ENCODE peak calls at places on chromosomes 7 and 10, in four cellular contexts. A is brain microvascular endothelial cell, T is uterus, B is bronchial epithelial cell. U is an unnamed sample.

GRCh38 chr10:133279266-133279960 is 2.7 kb upstream of the ADAM8 start:
- DNase-seq in A (no peak), T (no peak), B (no peak), U (no peak)

GRCh38 chr10:4431114-4431862 is 394.7 kb upstream of the AKR1E2 start:
- DNase-seq in A (peak; percentile 76), T (no peak), B (peak; percentile 5), U (peak; percentile 12)

GRCh38 chr7:82319674-82320118 is 123.9 kb downstream of the CACNA2D1 start:
- DNase-seq in A (peak; percentile 84), T (peak; percentile 69), B (peak; percentile 26), U (peak; percentile 26)

GRCh38 chr10:74244097-74244685 is 93.2 kb downstream of the ADK start:
- DNase-seq in A (no peak), T (no peak), B (peak; percentile 49), U (no peak)

GRCh38 chr7:105336009-105336408 is 52.7 kb downstream of the SRPK2 start:
- DNase-seq in A (no peak), T (no peak), B (peak; percentile 38), U (no peak)

GRCh38 chr10:127612-128432 is 7.4 kb upstream of the ZMYND11 start:
- DNase-seq in A (no peak), T (no peak), B (no peak), U (no peak)

GRCh38 chr7:15703732-15704131 is 17.2 kb upstream of the MEOX2 start:
- DNase-seq in A (no peak), T (no peak), B (peak; percentile 22), U (no peak)

GRCh38 chr7:106038916-106039315 is 73.2 kb downstream of the SYPL1 start:
- DNase-seq in A (no peak), T (no peak), B (no peak), U (no peak)

GRCh38 chr10:7501157-7501556 is 90.3 kb upstream of the SFMBT2 start:
- DNase-seq in A (no peak), T (no peak), B (no peak), U (no peak)

GRCh38 chr7:108372601-108373000 is 83.6 kb downstream of the NRCAM start:
- DNase-seq in A (no peak), T (no peak), B (peak; percentile 14), U (no peak)

GRCh38 chr7:124701955-124702354 is 63.6 kb downstream of the GPR37 start:
- DNase-seq in A (no peak), T (no peak), B (peak; percentile 76), U (no peak)

GRCh38 chr10:116545756-116546155 is at the start of gene PNLIP:
- DNase-seq in A (no peak), T (no peak), B (no peak), U (no peak)

GRCh38 chr7:147759327-147759943 is 831.1 kb upstream of the C7orf33 start:
- DNase-seq in A (no peak), T (no peak), B (no peak), U (no peak)

GRCh38 chr7:94903971-94904370 is 3.4 kb upstream of the PPP1R9A start:
- DNase-seq in A (no peak), T (no peak), B (no peak), U (no peak)

GRCh38 chr10:47238331-47239095 is 61.5 kb upstream of the GDF10 start:
- DNase-seq in A (no peak), T (no peak), B (no peak), U (no peak)

GRCh38 chr7:52017802-52018679 is 701.4 kb upstream of the COBL start:
- DNase-seq in A (no peak), T (no peak), B (no peak), U (no peak)

GRCh38 chr7:52021343-52021742 is 704.7 kb upstream of the COBL start:
- DNase-seq in A (no peak), T (no peak), B (no peak), U (no peak)

GRCh38 chr7:52018680-52019054 is 702.1 kb upstream of the COBL start:
- DNase-seq in A (no peak), T (no peak), B (no peak), U (no peak)
- TF ChIP-seq CTCF in A (no peak), T (no peak), B (no peak), U (no peak)

DNA sequence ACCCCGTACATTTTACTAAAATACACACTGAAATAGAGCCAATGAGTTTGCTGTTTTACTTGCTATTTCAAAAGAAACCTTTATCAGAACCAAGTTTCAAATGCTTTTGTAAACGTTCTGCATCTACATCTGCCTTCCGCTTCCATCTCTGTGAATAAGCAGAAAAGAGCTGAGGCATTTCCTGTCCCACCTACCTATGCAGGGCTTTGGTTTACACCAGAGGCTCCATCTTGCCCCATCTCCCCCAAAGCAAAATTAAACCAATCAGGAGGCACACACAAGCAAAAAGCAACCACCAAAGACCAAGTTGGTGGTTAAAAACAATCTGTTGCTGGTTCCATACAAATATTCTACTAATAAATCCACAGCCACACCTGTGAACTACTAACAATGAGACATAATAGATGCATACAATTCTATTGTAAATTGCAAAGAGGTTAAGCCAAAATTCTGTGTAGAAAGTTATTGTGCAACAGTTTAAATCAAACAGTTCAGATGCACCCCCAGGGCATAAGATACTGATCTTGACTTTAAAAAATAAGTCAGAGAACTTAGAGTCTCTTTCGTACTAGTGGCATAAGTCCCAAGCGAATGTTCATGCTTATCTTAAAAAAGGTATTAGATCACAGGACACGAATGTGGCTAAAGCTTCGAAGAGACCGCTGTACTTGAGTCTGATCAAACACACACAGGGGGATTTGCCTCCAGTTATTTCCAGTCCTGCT is 83.9 kb downstream of the FGFR2 start:
- DNase-seq in A (no peak), T (no peak), B (no peak), U (no peak)
- H3K36me3 ChIP-seq in A (no peaks in the 10 kb centered on the region), T (no peaks in the 10 kb centered on the region), B (peaks cover 2% of the 10 kb centered on the region), U (no peaks in the 10 kb centered on the region)

GRCh38 chr10:52949899-52950298 is 177.3 kb upstream of the MBL2 start:
- DNase-seq in A (no peak), T (no peak), B (no peak), U (no peak)

GRCh38 chr10:52950578-52950977 is 178.0 kb upstream of the MBL2 start:
- DNase-seq in A (no peak), T (no peak), B (no peak), U (no peak)

GRCh38 chr10:52954407-52954806 is 181.8 kb upstream of the MBL2 start:
- DNase-seq in A (no peak), T (no peak), B (peak; percentile 82), U (no peak)

GRCh38 chr10:52952391-52953079 is 180.0 kb upstream of the MBL2 start:
- DNase-seq in A (no peak), T (no peak), B (no peak), U (no peak)

DNA sequence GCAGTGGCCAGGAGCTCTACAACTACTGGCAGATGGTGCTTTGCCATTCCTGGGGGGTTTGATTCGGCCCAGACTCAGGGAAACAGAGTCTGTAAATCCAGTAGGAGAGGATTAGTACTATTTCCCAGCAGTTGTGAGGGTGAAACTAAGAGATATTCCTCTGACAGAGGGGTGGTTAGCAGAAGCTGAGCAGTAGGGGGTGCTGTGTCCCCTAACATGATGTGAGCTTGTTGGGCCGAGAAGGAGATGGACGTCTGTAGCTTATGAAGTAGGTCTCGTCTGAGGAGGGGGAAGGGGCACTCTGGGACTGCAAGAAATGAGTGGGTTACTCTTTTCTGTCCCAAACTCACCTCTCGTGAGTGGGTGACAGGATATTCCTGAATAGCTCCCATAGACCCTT is 179.2 kb upstream of the MBL2 start:
- DNase-seq in A (peak; percentile 18), T (no peak), B (peak; percentile 51), U (no peak)
- TF ChIP-seq CTCF in A (peak; percentile 49), T (no peak), B (peak; percentile 61), U (peak; percentile 51)

GRCh38 chr10:49519717-49520116 is 19.2 kb downstream of the ERCC6 start:
- DNase-seq in A (no peak), T (no peak), B (no peak), U (no peak)
- H3K36me3 ChIP-seq in A (peaks cover 67% of the 10 kb centered on the region), T (no peaks in the 10 kb centered on the region), B (peaks cover 7% of the 10 kb centered on the region), U (no peaks in the 10 kb centered on the region)

GRCh38 chr10:45592432-45592831 is 80.1 kb downstream of the ZFAND4 start:
- DNase-seq in A (no peak), T (no peak), B (no peak), U (no peak)

GRCh38 chr10:45596556-45596955 is 76.0 kb downstream of the ZFAND4 start:
- DNase-seq in A (no peak), T (no peak), B (no peak), U (no peak)

GRCh38 chr10:45593938-45594275 is 78.7 kb downstream of the ZFAND4 start:
- DNase-seq in A (no peak), T (no peak), B (no peak), U (no peak)

GRCh38 chr10:45592926-45593325 is 79.6 kb downstream of the ZFAND4 start:
- DNase-seq in A (no peak), T (no peak), B (no peak), U (no peak)

DNA sequence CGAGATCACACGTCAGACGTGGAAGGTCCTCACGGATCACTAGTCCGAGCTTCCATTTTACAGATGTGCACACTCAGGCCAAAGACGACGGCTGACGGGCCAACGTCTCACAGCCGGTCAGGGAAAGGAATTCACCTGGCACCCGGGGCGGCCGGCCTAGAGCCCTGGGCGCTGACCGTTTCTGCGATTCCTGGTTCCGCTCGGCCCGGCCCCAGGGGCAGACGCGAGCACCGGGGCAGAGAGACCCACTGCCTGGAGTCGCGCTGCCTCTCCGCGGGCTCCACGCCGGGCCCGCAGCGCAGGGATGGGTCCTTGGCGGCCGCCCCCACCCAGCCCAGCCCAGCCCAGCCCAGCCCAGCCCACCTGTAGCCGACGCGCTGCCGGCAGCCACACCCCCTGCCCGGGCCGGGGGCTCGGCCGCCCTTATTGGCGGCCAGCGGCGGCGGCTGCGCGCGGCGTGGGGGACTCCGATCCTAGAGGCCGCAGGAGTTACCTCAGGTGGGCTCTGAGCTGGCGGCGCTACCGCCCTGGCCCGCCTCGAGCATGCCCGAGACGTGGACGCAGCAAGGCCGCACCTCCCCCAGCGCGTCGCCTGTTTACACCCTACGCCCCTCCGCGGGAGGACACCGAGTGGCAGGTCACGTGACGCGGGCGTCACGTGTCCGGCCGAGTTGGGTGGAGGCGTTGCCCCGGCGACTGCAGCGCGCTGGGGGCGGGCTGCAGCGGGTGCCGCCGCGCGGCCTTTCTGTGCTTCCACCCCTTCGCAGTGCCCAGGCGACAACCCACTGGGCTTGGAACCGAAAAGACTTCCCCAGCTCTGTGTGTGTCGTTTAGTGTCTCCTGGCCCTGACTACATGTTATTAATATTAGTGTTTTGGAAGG is 78.1 kb downstream of the ZFAND4 start:
- DNase-seq in A (peak; percentile 71), T (peak; percentile 88), B (peak; percentile 68), U (peak; percentile 59)
- TF ChIP-seq CTCF in A (no peak), T (peak; percentile 19), B (peak; percentile 5), U (no peak)

DNA sequence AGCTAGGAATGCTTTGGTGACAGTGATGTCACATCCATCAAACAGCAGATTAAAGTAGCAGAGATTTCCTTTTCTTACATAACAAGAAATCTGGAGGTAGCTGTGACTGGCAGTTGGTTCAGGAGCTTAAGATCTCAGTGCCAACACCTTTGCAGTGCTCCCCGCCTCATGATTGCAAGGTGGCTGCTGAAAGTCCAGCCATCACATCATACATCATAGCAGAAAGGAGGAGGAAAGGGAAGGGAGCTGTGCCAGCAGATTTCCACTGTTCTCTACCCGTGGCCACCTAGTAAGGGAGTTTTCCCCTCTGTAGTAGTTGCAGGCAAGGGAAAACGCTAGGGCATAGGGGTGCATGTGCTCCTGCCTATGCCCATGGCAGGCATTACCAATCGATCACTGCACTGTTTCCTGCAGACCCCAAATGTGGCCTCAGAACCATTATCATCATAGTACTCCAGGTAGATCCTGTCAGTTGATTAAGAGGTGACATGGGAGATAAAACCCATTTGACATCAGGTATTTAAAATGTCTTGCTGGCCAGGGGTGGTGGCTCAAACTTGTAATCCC is 57.9 kb upstream of the GTF2IRD1 start:
- DNase-seq in A (no peak), T (no peak), B (no peak), U (no peak)
- H3K36me3 ChIP-seq in A (peaks cover 31% of the 10 kb centered on the region), T (no peaks in the 10 kb centered on the region), B (peaks cover 4% of the 10 kb centered on the region), U (peaks cover 1% of the 10 kb centered on the region)

GRCh38 chr10:51744235-51744634 is 44.8 kb upstream of the CSTF2T start:
- DNase-seq in A (no peak), T (no peak), B (no peak), U (no peak)
- TF ChIP-seq CTCF in A (no peak), T (no peak), B (no peak), U (no peak)

GRCh38 chr10:99535764-99536399 is 3.1 kb downstream of the NKX2-3 start:
- DNase-seq in A (no peak), T (no peak), B (no peak), U (no peak)
- H3K36me3 ChIP-seq in A (no peaks in the 10 kb centered on the region), T (no peaks in the 10 kb centered on the region), B (no peaks in the 10 kb centered on the region), U (no peaks in the 10 kb centered on the region)

U was measured in kidney epithelial cell.